ENCODE peak calls at places on chromosome 18, in ten cellular contexts. One of them, this sample, is unnamed. For H3K4me1, the result is how much of the 10 kb centered on the place peaks cover.

GRCh38 chr18:7872569-7872968 is 305.5 kb downstream of the PTPRM start:
- ATAC-seq in body of pancreas: no peak
- ATAC-seq in heart left ventricle: peak
- ATAC-seq in pancreas: peak
- ATAC-seq in heart right ventricle: peak
- ATAC-seq in GM12878: no peak
- ATAC-seq in upper lobe of left lung: peak
- ATAC-seq in lower lobe of right lung: peak
- ATAC-seq in HCT116: peak
- ATAC-seq in A549: peak
- ATAC-seq in this sample: peak

GRCh38 chr18:65906621-65907034 is 155.8 kb downstream of the CDH7 start:
- ATAC-seq in pancreas: no peak
- ATAC-seq in heart left ventricle: no peak
- ATAC-seq in upper lobe of left lung: no peak
- ATAC-seq in heart right ventricle: no peak
- ATAC-seq in body of pancreas: no peak
- ATAC-seq in GM12878: no peak
- ATAC-seq in HCT116: no peak
- ATAC-seq in lower lobe of right lung: no peak
- ATAC-seq in A549: no peak
- ATAC-seq in this sample: no peak

GRCh38 chr18:46336278-46337205 is 232.4 kb downstream of the HAUS1 start:
- ATAC-seq in GM12878: no peak
- ATAC-seq in upper lobe of left lung: no peak
- ATAC-seq in heart left ventricle: no peak
- ATAC-seq in pancreas: no peak
- ATAC-seq in heart right ventricle: no peak
- ATAC-seq in lower lobe of right lung: no peak
- ATAC-seq in body of pancreas: no peak
- ATAC-seq in HCT116: no peak
- ATAC-seq in A549: no peak
- ATAC-seq in this sample: no peak

GRCh38 chr18:79681484-79682387 is 2.1 kb downstream of the CTDP1 start:
- ATAC-seq in A549: no peak
- ATAC-seq in pancreas: no peak
- ATAC-seq in GM12878: no peak
- ATAC-seq in heart right ventricle: no peak
- ATAC-seq in heart left ventricle: no peak
- ATAC-seq in upper lobe of left lung: no peak
- ATAC-seq in HCT116: no peak
- ATAC-seq in lower lobe of right lung: no peak
- ATAC-seq in body of pancreas: no peak
- ATAC-seq in this sample: no peak

GRCh38 chr18:59848002-59848401 is 51.8 kb upstream of the PMAIP1 start:
- ATAC-seq in body of pancreas: no peak
- ATAC-seq in lower lobe of right lung: no peak
- ATAC-seq in pancreas: no peak
- ATAC-seq in heart left ventricle: no peak
- ATAC-seq in GM12878: peak
- ATAC-seq in heart right ventricle: no peak
- ATAC-seq in A549: no peak
- ATAC-seq in HCT116: no peak
- ATAC-seq in upper lobe of left lung: no peak
- ATAC-seq in this sample: no peak

GRCh38 chr18:79713341-79713740 is 33.7 kb downstream of the CTDP1 start:
- ATAC-seq in HCT116: no peak
- ATAC-seq in heart left ventricle: no peak
- ATAC-seq in upper lobe of left lung: no peak
- ATAC-seq in lower lobe of right lung: no peak
- ATAC-seq in body of pancreas: no peak
- ATAC-seq in pancreas: no peak
- ATAC-seq in heart right ventricle: no peak
- ATAC-seq in A549: no peak
- ATAC-seq in GM12878: no peak
- ATAC-seq in this sample: no peak

GRCh38 chr18:62776066-62776570 is 60.8 kb downstream of the PHLPP1 start:
- ATAC-seq in GM12878: no peak
- ATAC-seq in heart right ventricle: no peak
- ATAC-seq in body of pancreas: no peak
- ATAC-seq in HCT116: no peak
- ATAC-seq in pancreas: no peak
- ATAC-seq in lower lobe of right lung: no peak
- ATAC-seq in heart left ventricle: no peak
- ATAC-seq in upper lobe of left lung: no peak
- ATAC-seq in A549: no peak
- ATAC-seq in this sample: no peak

GRCh38 chr18:42341423-42341822 is 386.4 kb downstream of the PIK3C3 start:
- ATAC-seq in lower lobe of right lung: no peak
- ATAC-seq in upper lobe of left lung: no peak
- ATAC-seq in body of pancreas: no peak
- ATAC-seq in heart right ventricle: no peak
- ATAC-seq in GM12878: no peak
- ATAC-seq in HCT116: no peak
- ATAC-seq in A549: no peak
- ATAC-seq in pancreas: no peak
- ATAC-seq in heart left ventricle: no peak
- ATAC-seq in this sample: no peak

GRCh38 chr18:71068338-71068737 is 779.5 kb downstream of the SOCS6 start:
- ATAC-seq in upper lobe of left lung: no peak
- ATAC-seq in HCT116: no peak
- ATAC-seq in heart right ventricle: no peak
- ATAC-seq in GM12878: no peak
- ATAC-seq in body of pancreas: no peak
- ATAC-seq in A549: no peak
- ATAC-seq in pancreas: no peak
- ATAC-seq in heart left ventricle: no peak
- ATAC-seq in lower lobe of right lung: no peak
- ATAC-seq in this sample: no peak

GRCh38 chr18:6543330-6543908 is 128.7 kb upstream of the L3MBTL4 start:
- ATAC-seq in lower lobe of right lung: no peak
- ATAC-seq in GM12878: peak
- ATAC-seq in pancreas: peak
- ATAC-seq in body of pancreas: no peak
- ATAC-seq in heart right ventricle: peak
- ATAC-seq in A549: no peak
- ATAC-seq in upper lobe of left lung: no peak
- ATAC-seq in HCT116: no peak
- ATAC-seq in heart left ventricle: no peak
- ATAC-seq in this sample: no peak

GRCh38 chr18:52077251-52077983 is 262.6 kb upstream of the DCC start:
- ATAC-seq in lower lobe of right lung: no peak
- ATAC-seq in HCT116: no peak
- ATAC-seq in body of pancreas: no peak
- ATAC-seq in heart left ventricle: no peak
- ATAC-seq in heart right ventricle: no peak
- ATAC-seq in upper lobe of left lung: no peak
- ATAC-seq in pancreas: no peak
- ATAC-seq in GM12878: no peak
- ATAC-seq in A549: no peak
- ATAC-seq in this sample: no peak
- H3K4me1 ChIP-seq in lower lobe of right lung: under half
- H3K4me1 ChIP-seq in HCT116: under half
- H3K4me1 ChIP-seq in body of pancreas: under half
- H3K4me1 ChIP-seq in heart left ventricle: under half
- H3K4me1 ChIP-seq in heart right ventricle: under half
- H3K4me1 ChIP-seq in upper lobe of left lung: under half
- H3K4me1 ChIP-seq in pancreas: under half
- H3K4me1 ChIP-seq in GM12878: under half
- H3K4me1 ChIP-seq in A549: under half
- H3K4me1 ChIP-seq in this sample: under half

GRCh38 chr18:13403786-13404549 is 185.4 kb downstream of the LDLRAD4 start:
- ATAC-seq in GM12878: no peak
- ATAC-seq in upper lobe of left lung: no peak
- ATAC-seq in heart right ventricle: no peak
- ATAC-seq in body of pancreas: no peak
- ATAC-seq in pancreas: no peak
- ATAC-seq in heart left ventricle: no peak
- ATAC-seq in lower lobe of right lung: peak
- ATAC-seq in A549: no peak
- ATAC-seq in HCT116: no peak
- ATAC-seq in this sample: no peak

GRCh38 chr18:13406049-13406615 is 187.6 kb downstream of the LDLRAD4 start:
- ATAC-seq in heart left ventricle: no peak
- ATAC-seq in body of pancreas: no peak
- ATAC-seq in upper lobe of left lung: no peak
- ATAC-seq in pancreas: no peak
- ATAC-seq in A549: no peak
- ATAC-seq in GM12878: no peak
- ATAC-seq in HCT116: no peak
- ATAC-seq in heart right ventricle: no peak
- ATAC-seq in lower lobe of right lung: no peak
- ATAC-seq in this sample: no peak

GRCh38 chr18:13407484-13407883 is 188.9 kb downstream of the LDLRAD4 start:
- ATAC-seq in GM12878: no peak
- ATAC-seq in heart right ventricle: no peak
- ATAC-seq in heart left ventricle: no peak
- ATAC-seq in upper lobe of left lung: no peak
- ATAC-seq in HCT116: no peak
- ATAC-seq in pancreas: no peak
- ATAC-seq in A549: no peak
- ATAC-seq in lower lobe of right lung: no peak
- ATAC-seq in body of pancreas: no peak
- ATAC-seq in this sample: no peak

GRCh38 chr18:13406770-13407169 is 188.2 kb downstream of the LDLRAD4 start:
- ATAC-seq in upper lobe of left lung: no peak
- ATAC-seq in body of pancreas: no peak
- ATAC-seq in heart left ventricle: no peak
- ATAC-seq in lower lobe of right lung: no peak
- ATAC-seq in GM12878: no peak
- ATAC-seq in HCT116: no peak
- ATAC-seq in A549: no peak
- ATAC-seq in pancreas: no peak
- ATAC-seq in heart right ventricle: no peak
- ATAC-seq in this sample: no peak

GRCh38 chr18:13405305-13406038 is 186.9 kb downstream of the LDLRAD4 start:
- ATAC-seq in HCT116: no peak
- ATAC-seq in pancreas: no peak
- ATAC-seq in heart left ventricle: no peak
- ATAC-seq in body of pancreas: no peak
- ATAC-seq in lower lobe of right lung: no peak
- ATAC-seq in upper lobe of left lung: no peak
- ATAC-seq in GM12878: no peak
- ATAC-seq in heart right ventricle: no peak
- ATAC-seq in A549: no peak
- ATAC-seq in this sample: no peak
- TF ChIP-seq CTCF in HCT116: no peak
- TF ChIP-seq CTCF in pancreas: no peak
- TF ChIP-seq CTCF in heart left ventricle: no peak
- TF ChIP-seq CTCF in body of pancreas: no peak
- TF ChIP-seq CTCF in lower lobe of right lung: no peak
- TF ChIP-seq CTCF in upper lobe of left lung: no peak
- TF ChIP-seq CTCF in GM12878: no peak
- TF ChIP-seq CTCF in heart right ventricle: no peak
- TF ChIP-seq CTCF in A549: no peak
- TF ChIP-seq CTCF in this sample: no peak

GRCh38 chr18:57791192-57791591 is 11.9 kb downstream of the ATP8B1 start:
- ATAC-seq in lower lobe of right lung: no peak
- ATAC-seq in pancreas: no peak
- ATAC-seq in body of pancreas: no peak
- ATAC-seq in HCT116: no peak
- ATAC-seq in upper lobe of left lung: no peak
- ATAC-seq in A549: no peak
- ATAC-seq in heart right ventricle: no peak
- ATAC-seq in heart left ventricle: no peak
- ATAC-seq in GM12878: no peak
- ATAC-seq in this sample: no peak

GRCh38 chr18:57791911-57792310 is 11.2 kb downstream of the ATP8B1 start:
- ATAC-seq in lower lobe of right lung: no peak
- ATAC-seq in body of pancreas: no peak
- ATAC-seq in A549: no peak
- ATAC-seq in GM12878: no peak
- ATAC-seq in heart left ventricle: no peak
- ATAC-seq in HCT116: no peak
- ATAC-seq in pancreas: no peak
- ATAC-seq in heart right ventricle: no peak
- ATAC-seq in upper lobe of left lung: no peak
- ATAC-seq in this sample: no peak

GRCh38 chr18:57789759-57790158 is 13.4 kb downstream of the ATP8B1 start:
- ATAC-seq in heart right ventricle: no peak
- ATAC-seq in GM12878: no peak
- ATAC-seq in heart left ventricle: no peak
- ATAC-seq in lower lobe of right lung: no peak
- ATAC-seq in pancreas: no peak
- ATAC-seq in upper lobe of left lung: peak
- ATAC-seq in A549: no peak
- ATAC-seq in HCT116: peak
- ATAC-seq in body of pancreas: no peak
- ATAC-seq in this sample: no peak

GRCh38 chr18:57789105-57789504 is 14.0 kb downstream of the ATP8B1 start:
- ATAC-seq in body of pancreas: peak
- ATAC-seq in heart left ventricle: no peak
- ATAC-seq in lower lobe of right lung: no peak
- ATAC-seq in upper lobe of left lung: peak
- ATAC-seq in A549: no peak
- ATAC-seq in HCT116: peak
- ATAC-seq in GM12878: no peak
- ATAC-seq in heart right ventricle: no peak
- ATAC-seq in pancreas: peak
- ATAC-seq in this sample: peak

DNA sequence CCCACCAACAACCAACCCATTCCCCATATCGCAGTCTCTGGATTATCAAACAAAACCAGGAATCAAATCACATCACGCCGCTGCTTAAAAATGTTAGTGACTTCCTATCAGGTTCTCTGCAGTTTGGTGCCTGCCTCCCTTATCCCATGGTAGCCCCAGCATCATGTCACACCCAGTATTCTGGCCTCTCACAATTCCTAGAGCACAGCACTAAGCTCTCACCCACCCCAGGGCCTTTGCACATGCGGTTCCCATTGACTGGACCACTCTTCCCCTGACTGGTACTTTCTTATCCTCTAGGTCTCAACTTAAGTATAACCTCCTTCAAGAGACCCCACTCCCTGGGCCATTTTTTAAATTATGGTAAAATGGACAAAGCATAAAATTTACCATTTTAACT is 12.8 kb downstream of the ATP8B1 start:
- ATAC-seq in pancreas: no peak
- ATAC-seq in heart left ventricle: no peak
- ATAC-seq in A549: no peak
- ATAC-seq in HCT116: no peak
- ATAC-seq in heart right ventricle: no peak
- ATAC-seq in lower lobe of right lung: no peak
- ATAC-seq in GM12878: no peak
- ATAC-seq in body of pancreas: no peak
- ATAC-seq in upper lobe of left lung: no peak
- ATAC-seq in this sample: no peak
- H3K4me1 ChIP-seq in pancreas: under half
- H3K4me1 ChIP-seq in heart left ventricle: under half
- H3K4me1 ChIP-seq in A549: half or more
- H3K4me1 ChIP-seq in HCT116: under half
- H3K4me1 ChIP-seq in heart right ventricle: half or more
- H3K4me1 ChIP-seq in lower lobe of right lung: under half
- H3K4me1 ChIP-seq in GM12878: under half
- H3K4me1 ChIP-seq in body of pancreas: half or more
- H3K4me1 ChIP-seq in upper lobe of left lung: under half
- H3K4me1 ChIP-seq in this sample: under half

DNA sequence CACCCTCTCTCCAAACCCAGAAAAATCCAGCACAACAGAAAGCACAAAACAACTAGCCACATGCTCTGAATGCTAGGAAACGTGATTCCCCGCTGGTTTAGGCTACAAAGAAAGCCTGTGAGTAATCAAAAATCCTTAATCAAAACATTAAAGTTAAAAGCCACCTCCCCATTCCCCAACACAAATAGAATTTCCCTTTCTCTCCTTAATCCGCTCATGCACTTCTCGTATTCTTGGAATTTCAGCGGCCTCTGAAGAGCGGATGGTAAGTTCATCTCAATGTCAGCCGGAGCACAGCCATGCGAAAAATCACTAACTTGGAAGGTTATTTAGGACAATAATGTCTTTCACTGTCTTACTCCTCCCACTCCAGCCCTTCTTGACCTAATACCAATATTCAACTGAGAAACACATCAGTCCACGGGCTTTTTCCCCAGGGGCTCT is 126.7 kb downstream of the OSBPL1A start:
- ATAC-seq in pancreas: peak
- ATAC-seq in HCT116: peak
- ATAC-seq in lower lobe of right lung: peak
- ATAC-seq in body of pancreas: peak
- ATAC-seq in A549: peak
- ATAC-seq in heart left ventricle: peak
- ATAC-seq in upper lobe of left lung: peak
- ATAC-seq in GM12878: no peak
- ATAC-seq in heart right ventricle: peak
- ATAC-seq in this sample: peak
- TF ChIP-seq CTCF in pancreas: no peak
- TF ChIP-seq CTCF in HCT116: no peak
- TF ChIP-seq CTCF in lower lobe of right lung: no peak
- TF ChIP-seq CTCF in body of pancreas: no peak
- TF ChIP-seq CTCF in A549: no peak
- TF ChIP-seq CTCF in heart left ventricle: no peak
- TF ChIP-seq CTCF in upper lobe of left lung: no peak
- TF ChIP-seq CTCF in GM12878: no peak
- TF ChIP-seq CTCF in heart right ventricle: no peak
- TF ChIP-seq CTCF in this sample: no peak